ENCODE peak calls at places on chromosome 14, in five cellular contexts. U is heart left ventricle, K is IMR-90, E is caudate nucleus, I is uterus. B is an unnamed sample.

GRCh38 chr14:22220427-22220826 is 368.6 kb downstream of the DAD1 start:
- DNase-seq in I (no peak), E (no peak), U (no peak), K (peak), B (no peak)

GRCh38 chr14:65366802-65367570 is 45.5 kb upstream of the FUT8 start:
- DNase-seq in I (no peak), K (no peak), U (no peak), E (no peak), B (no peak)

GRCh38 chr14:104977681-104978647 is at the start of gene AHNAK2:
- DNase-seq in K (peak), I (peak), U (peak), E (no peak), B (no peak)

GRCh38 chr14:95897280-95897679 is 20.6 kb downstream of the TUNAR start:
- DNase-seq in E (no peak), I (no peak), K (no peak), U (no peak), B (no peak)

GRCh38 chr14:91261115-91261514 is 16.6 kb upstream of the GPR68 start:
- DNase-seq in K (no peak), E (no peak), I (no peak), U (no peak), B (no peak)

GRCh38 chr14:69669375-69669774 is 58.0 kb downstream of the SUSD6 start:
- DNase-seq in I (no peak), E (no peak), K (no peak), U (no peak), B (no peak)

GRCh38 chr14:89207925-89208328 is 209.1 kb downstream of the FOXN3 start:
- DNase-seq in U (no peak), E (no peak), K (no peak), I (no peak), B (peak)

GRCh38 chr14:102508410-102508773 is 1.2 kb downstream of the ANKRD9 start:
- DNase-seq in I (no peak), E (no peak), U (peak), K (no peak), B (no peak)

GRCh38 chr14:79044894-79045624 is 874.9 kb downstream of the NRXN3 start:
- DNase-seq in U (no peak), I (peak), K (peak), E (peak), B (no peak)

GRCh38 chr14:63275611-63276010 is 43.1 kb downstream of the GPHB5 start:
- DNase-seq in K (no peak), I (no peak), E (no peak), U (no peak), B (no peak)

GRCh38 chr14:102527255-102528232 is 18.0 kb upstream of the ANKRD9 start:
- DNase-seq in I (no peak), E (no peak), K (no peak), U (no peak), B (no peak)

GRCh38 chr14:105897725-105898113 is 371.3 kb downstream of the TMEM121 start:
- DNase-seq in I (no peak), K (no peak), U (peak), E (no peak), B (no peak)

GRCh38 chr14:54350196-54350595 is 46.6 kb upstream of the CDKN3 start:
- DNase-seq in I (no peak), U (no peak), E (no peak), K (peak), B (no peak)

GRCh38 chr14:42469637-42470426 is 863.2 kb downstream of the LRFN5 start:
- DNase-seq in I (no peak), U (no peak), K (peak), E (no peak), B (no peak)

GRCh38 chr14:100955201-100955600 is 51.7 kb upstream of the RTL1 start:
- DNase-seq in U (no peak), K (peak), I (no peak), E (no peak), B (no peak)

GRCh38 chr14:60179296-60179924 is 14.2 kb upstream of the DHRS7 start:
- DNase-seq in K (peak), I (no peak), U (no peak), E (no peak), B (no peak)

GRCh38 chr14:69354383-69355154 is 43.5 kb downstream of the ERH start:
- DNase-seq in U (no peak), E (no peak), I (no peak), K (peak), B (no peak)

GRCh38 chr14:95463173-95463901 is 53.1 kb downstream of the SYNE3 start:
- DNase-seq in U (no peak), I (no peak), E (no peak), K (no peak), B (no peak)

GRCh38 chr14:74478996-74479635 is 14.0 kb downstream of the NPC2 start:
- DNase-seq in E (no peak), U (no peak), I (no peak), K (peak), B (no peak)

GRCh38 chr14:68522510-68523325 is 270.1 kb downstream of the ZFP36L1 start:
- DNase-seq in I (peak), U (no peak), E (no peak), K (no peak), B (peak)

GRCh38 chr14:29716150-29716549 is 211.5 kb downstream of the PRKD1 start:
- DNase-seq in K (peak), E (no peak), I (no peak), U (no peak), B (no peak)

GRCh38 chr14:99862111-99862510 is 68.9 kb downstream of the EML1 start:
- DNase-seq in I (no peak), U (no peak), K (peak), E (no peak), B (no peak)

GRCh38 chr14:38481939-38482678 is 226.2 kb upstream of the CLEC14A start:
- DNase-seq in U (no peak), K (peak), I (no peak), E (no peak), B (no peak)

GRCh38 chr14:22432348-22432976 is 156.6 kb downstream of the DAD1 start:
- DNase-seq in U (no peak), I (peak), E (no peak), K (peak), B (no peak)

GRCh38 chr14:77485256-77485655 is 13.4 kb downstream of the ISM2 start:
- DNase-seq in U (no peak), K (no peak), I (no peak), E (no peak), B (no peak)

GRCh38 chr14:49977126-49977841 is 84.4 kb downstream of the ARF6 start:
- DNase-seq in E (no peak), K (no peak), U (no peak), I (no peak), B (no peak)

GRCh38 chr14:19775587-19775986 is 2.3 kb downstream of the OR4M1 start:
- DNase-seq in K (no peak), I (no peak), E (no peak), U (no peak), B (no peak)

DNA sequence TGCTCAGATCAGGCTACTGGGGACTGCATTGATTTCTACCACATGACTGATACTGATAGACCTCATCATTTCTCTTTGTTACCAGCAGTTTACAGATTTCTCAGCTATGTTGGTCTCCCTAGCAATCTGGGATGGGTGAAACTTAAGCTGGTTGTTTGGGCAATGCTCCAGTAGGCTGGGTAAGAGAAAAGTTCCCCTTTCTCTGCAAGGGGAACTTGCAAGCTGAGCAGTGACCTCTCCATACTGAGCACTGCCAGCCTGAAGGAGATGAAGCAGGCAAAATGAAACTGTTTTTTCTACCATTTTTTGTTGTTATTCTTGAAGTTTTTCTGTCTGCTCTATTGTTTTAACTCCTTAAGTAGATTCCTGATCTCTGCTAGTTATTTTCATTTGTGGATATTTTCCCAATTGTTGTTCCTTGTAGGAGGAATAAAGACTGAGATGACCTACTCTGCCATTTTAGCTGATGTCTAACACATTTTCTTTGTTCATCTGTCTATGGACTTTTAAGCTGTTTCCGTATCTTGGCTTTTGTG is 1.3 kb upstream of the OR4M1 start:
- DNase-seq in K (no peak), I (no peak), U (no peak), E (no peak), B (no peak)
- H3K27ac ChIP-seq in K (no peak), I (no peak), U (no peak), E (no peak), B (no peak)

GRCh38 chr14:23557946-23558345 is 1.9 kb downstream of the THTPA start:
- DNase-seq in I (no peak), K (no peak), U (no peak), E (no peak), B (no peak)
- H3K27ac ChIP-seq in I (no peak), K (no peak), U (no peak), E (no peak), B (no peak)

GRCh38 chr14:93303659-93304058 is 29.2 kb downstream of the BTBD7 start:
- DNase-seq in E (no peak), U (peak), K (no peak), I (no peak), B (no peak)

GRCh38 chr14:93301821-93302447 is 30.9 kb downstream of the BTBD7 start:
- DNase-seq in E (no peak), I (no peak), K (no peak), U (no peak), B (no peak)

GRCh38 chr14:93295541-93296220 is 37.2 kb downstream of the BTBD7 start:
- DNase-seq in E (no peak), K (no peak), I (no peak), U (no peak), B (no peak)

GRCh38 chr14:93302688-93303581 is 29.9 kb downstream of the BTBD7 start:
- DNase-seq in U (no peak), I (no peak), K (no peak), E (no peak), B (no peak)

GRCh38 chr14:93299831-93300230 is 33.0 kb downstream of the BTBD7 start:
- DNase-seq in I (no peak), E (no peak), K (no peak), U (no peak), B (no peak)
- H3K27ac ChIP-seq in I (no peak), E (no peak), K (no peak), U (no peak), B (no peak)

DNA sequence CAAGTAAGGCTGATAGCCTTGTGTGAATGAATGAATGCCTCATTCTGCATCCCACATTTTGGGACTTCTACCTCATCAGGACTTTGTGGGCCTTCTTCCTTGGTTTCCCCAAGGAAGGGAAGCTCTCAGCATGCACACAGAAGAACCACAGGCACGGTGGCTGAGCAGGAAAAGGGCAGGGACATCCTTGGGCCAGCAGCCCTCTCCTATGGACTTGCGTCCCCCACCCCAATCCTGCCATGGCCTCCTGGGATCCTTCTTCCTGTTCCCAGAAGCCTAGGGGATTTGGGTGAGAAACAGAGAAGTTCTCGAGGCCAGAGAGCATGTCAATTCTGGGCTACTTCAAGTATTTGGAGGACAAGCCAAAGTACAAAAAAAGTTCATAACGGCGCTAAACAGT is 69.7 kb downstream of the LGMN start:
- DNase-seq in I (peak), K (no peak), E (no peak), U (no peak), B (no peak)
- H3K27ac ChIP-seq in I (no peak), K (no peak), E (no peak), U (no peak), B (no peak)

DNA sequence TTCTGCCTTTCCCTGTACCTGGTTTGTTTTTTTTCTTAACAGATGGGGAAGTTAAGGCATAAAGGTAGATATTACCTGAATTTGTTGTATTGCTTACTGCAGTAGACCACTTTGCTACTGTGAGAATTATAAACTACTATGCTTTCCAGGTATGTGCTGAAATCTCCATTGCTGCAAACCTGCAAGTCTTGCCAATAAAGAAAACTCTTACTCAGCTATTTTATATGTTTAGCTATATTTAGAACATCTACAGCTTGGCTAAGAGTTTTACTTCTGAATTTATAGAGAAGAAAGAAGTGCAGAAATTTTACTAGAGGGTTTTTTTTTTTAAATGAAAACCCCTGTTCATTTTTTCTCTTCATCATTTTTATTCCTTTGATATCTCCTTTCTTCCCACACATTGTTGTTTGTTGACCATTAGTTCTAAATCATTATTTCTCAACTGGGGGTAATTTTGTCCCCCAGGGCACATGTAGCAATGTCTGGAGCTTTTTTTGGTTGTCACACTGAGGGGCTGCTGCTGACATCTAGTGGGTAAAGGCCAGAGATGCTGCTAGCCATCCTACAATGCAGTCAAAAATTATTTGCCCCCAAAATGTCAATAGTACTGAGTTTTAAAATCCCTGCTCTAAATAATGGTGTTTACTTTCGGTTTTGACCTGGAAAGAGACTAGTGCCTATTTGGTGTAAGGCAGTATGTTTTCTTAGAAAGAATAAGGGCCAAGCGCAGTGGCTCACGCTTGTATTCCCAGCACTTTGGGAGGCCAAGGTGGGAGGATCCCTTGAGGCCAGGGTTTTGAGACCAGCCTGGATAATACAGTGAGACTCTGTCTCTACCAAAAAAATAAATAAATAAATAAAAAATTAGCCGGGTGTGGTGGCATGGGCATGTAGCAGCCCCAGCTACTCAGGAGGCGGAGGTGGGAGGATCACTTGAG is 48.6 kb downstream of the PCNX1 start:
- DNase-seq in E (no peak), U (no peak), K (peak), I (no peak), B (no peak)
- H3K27ac ChIP-seq in E (no peak), U (no peak), K (no peak), I (no peak), B (no peak)